ENCODE peak calls at places on chromosomes 4 and X, in five cellular contexts. N, S, W, V and K are unnamed samples.

GRCh38 chr4:2924765-2925301 is 38.4 kb downstream of the NOP14 start:
- DNase-seq in N (no peak), S (no peak), W (no peak), V (no peak), K (no peak)

GRCh38 chr4:127145001-127145400 is 487.8 kb upstream of the INTU start:
- DNase-seq in N (peak), S (no peak), W (no peak), V (no peak), K (no peak)

GRCh38 chr4:14827111-14827510 is 175.2 kb upstream of the CPEB2 start:
- DNase-seq in N (no peak), S (peak), W (no peak), V (no peak), K (no peak)

GRCh38 chr4:128768373-128768996 is 41.0 kb upstream of the JADE1 start:
- DNase-seq in N (no peak), S (peak), W (no peak), V (no peak), K (no peak)

GRCh38 chr4:86033171-86033570 is 326.7 kb downstream of the MAPK10 start:
- DNase-seq in N (no peak), S (peak), W (no peak), V (peak), K (no peak)

GRCh38 chrX:14801136-14801535 is 71.7 kb downstream of the FANCB start:
- DNase-seq in N (no peak), S (peak), W (no peak), V (peak), K (no peak)

GRCh38 chr4:63582997-63583396 is 826.3 kb downstream of the TECRL start:
- DNase-seq in N (no peak), S (no peak), W (no peak), V (no peak), K (no peak)

GRCh38 chr4:40403079-40403478 is 67.9 kb downstream of the CHRNA9 start:
- DNase-seq in N (peak), S (no peak), W (no peak), V (no peak), K (no peak)

GRCh38 chr4:162343967-162344366 is 180.2 kb upstream of the FSTL5 start:
- DNase-seq in N (no peak), S (no peak), W (no peak), V (no peak), K (peak)

GRCh38 chrX:150546711-150547153 is 21.7 kb upstream of the MTM1 start:
- DNase-seq in N (no peak), S (peak), W (no peak), V (no peak), K (no peak)

GRCh38 chrX:97740044-97740443 is 856.3 kb downstream of the RPA4 start:
- DNase-seq in N (no peak), S (peak), W (no peak), V (peak), K (no peak)

GRCh38 chr4:72969957-72970356 is 99.6 kb downstream of the COX18 start:
- DNase-seq in N (peak), S (peak), W (no peak), V (no peak), K (no peak)

GRCh38 chr4:3879681-3880594 is 113.8 kb downstream of the ADRA2C start:
- DNase-seq in N (no peak), S (peak), W (no peak), V (no peak), K (no peak)

GRCh38 chr4:84582988-84583870 is at the start of gene CDS1:
- DNase-seq in N (peak), S (peak), W (no peak), V (peak), K (no peak)

GRCh38 chrX:49155243-49155899 is 7.2 kb upstream of the MAGIX start:
- DNase-seq in N (peak), S (peak), W (peak), V (peak), K (peak)

GRCh38 chr4:125620066-125620850 is 305.5 kb downstream of the FAT4 start:
- DNase-seq in N (no peak), S (peak), W (no peak), V (no peak), K (no peak)

GRCh38 chr4:148686449-148686848 is 244.2 kb upstream of the NR3C2 start:
- DNase-seq in N (no peak), S (no peak), W (no peak), V (no peak), K (no peak)

GRCh38 chr4:44351069-44351468 is 97.5 kb downstream of the KCTD8 start:
- DNase-seq in N (no peak), S (peak), W (no peak), V (peak), K (no peak)

GRCh38 chr4:141977433-141977832 is 341.1 kb downstream of the IL15 start:
- DNase-seq in N (no peak), S (peak), W (no peak), V (peak), K (peak)

GRCh38 chr4:170446782-170447181 is 357.0 kb upstream of the AADAT start:
- DNase-seq in N (no peak), S (no peak), W (no peak), V (no peak), K (no peak)

GRCh38 chr4:159017323-159018036 is 85.4 kb upstream of the RAPGEF2 start:
- DNase-seq in N (no peak), S (no peak), W (peak), V (no peak), K (no peak)

GRCh38 chr4:159016527-159017137 is 86.2 kb upstream of the RAPGEF2 start:
- DNase-seq in N (peak), S (no peak), W (no peak), V (no peak), K (peak)

GRCh38 chr4:159013692-159014091 is 89.2 kb upstream of the RAPGEF2 start:
- DNase-seq in N (no peak), S (no peak), W (no peak), V (peak), K (no peak)

GRCh38 chr4:159014896-159015295 is 88.0 kb upstream of the RAPGEF2 start:
- DNase-seq in N (no peak), S (peak), W (no peak), V (no peak), K (no peak)

GRCh38 chr4:159015862-159016261 is 87.0 kb upstream of the RAPGEF2 start:
- DNase-seq in N (no peak), S (peak), W (no peak), V (no peak), K (no peak)
- H3K27ac ChIP-seq in N (no peak), S (no peak), W (no peak), V (no peak), K (no peak)

GRCh38 chr4:19971829-19972228 is 279.9 kb upstream of the SLIT2 start:
- DNase-seq in N (no peak), S (no peak), W (no peak), V (peak), K (no peak)
- TF ChIP-seq EZH2phosphoT487 in N (no peak), S (no peak), W (no peak), V (no peak), K (no peak)

DNA sequence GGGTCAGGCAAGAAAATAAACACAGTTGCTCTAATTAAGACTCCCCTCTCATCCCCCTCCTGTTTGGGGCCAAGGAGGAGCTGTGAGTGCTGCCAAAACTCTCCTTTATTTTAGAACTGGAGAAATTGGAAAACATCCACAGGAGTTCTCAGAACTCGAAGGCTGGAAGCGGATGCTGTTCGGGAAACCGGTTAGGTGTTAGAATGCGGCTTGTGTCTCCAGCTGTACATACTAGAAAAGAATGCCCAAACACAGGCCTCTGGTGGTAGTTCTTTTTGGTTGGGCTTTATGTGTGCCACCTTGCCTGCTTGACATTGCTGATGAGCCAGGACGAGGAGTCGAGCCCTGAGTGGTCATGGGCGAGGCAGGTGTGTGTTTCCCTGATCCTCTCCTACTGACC is 118.2 kb downstream of the GPR143 start:
- DNase-seq in N (no peak), S (no peak), W (no peak), V (no peak), K (no peak)
- H3K27ac ChIP-seq in N (no peak), S (no peak), W (no peak), V (no peak), K (no peak)

DNA sequence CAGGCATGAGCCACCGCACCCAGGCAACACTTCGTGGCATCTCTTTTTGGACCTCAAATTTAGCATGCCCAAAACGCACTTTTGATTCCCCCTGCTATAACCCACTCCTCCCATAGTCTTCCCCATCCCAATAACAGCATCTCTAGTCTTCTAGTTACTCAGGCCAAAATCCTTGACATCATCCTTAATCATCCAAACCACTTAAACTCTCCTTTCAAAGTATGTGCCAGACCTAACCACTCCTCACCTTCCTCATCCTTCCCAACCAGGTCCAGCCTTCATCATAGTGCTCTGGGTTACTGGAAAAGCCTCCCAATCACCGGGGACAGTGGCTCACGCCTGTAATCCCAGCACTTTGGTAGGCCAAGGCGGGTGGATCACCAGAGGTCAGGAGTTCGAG is 41.9 kb downstream of the AFAP1 start:
- DNase-seq in N (no peak), S (peak), W (no peak), V (peak), K (no peak)
- TF ChIP-seq EZH2phosphoT487 in N (no peak), S (no peak), W (no peak), V (no peak), K (no peak)

DNA sequence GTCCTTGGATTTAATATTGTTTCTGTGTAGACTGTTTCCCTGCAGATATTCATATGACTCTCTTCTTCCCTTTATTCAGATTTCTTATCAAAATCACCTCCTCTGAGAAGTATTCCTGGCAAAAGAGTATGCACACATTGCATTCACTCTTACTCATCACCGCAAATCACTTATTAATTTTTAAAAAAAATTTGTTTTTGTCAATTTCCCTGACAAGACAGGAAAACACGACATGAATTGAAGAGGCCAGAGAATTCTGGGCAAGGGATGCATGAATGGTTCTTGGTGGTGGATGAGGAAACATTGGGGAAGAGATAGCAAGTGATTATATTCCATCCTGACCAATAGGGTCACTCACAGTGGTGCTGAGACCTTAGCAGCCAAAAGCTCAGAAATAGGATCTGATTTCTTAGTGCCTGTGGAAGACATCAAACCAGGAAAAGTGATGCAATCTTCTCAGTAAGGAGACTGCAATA is 522.5 kb upstream of the AGA start:
- DNase-seq in N (no peak), S (no peak), W (no peak), V (peak), K (no peak)
- H3K27ac ChIP-seq in N (no peak), S (no peak), W (no peak), V (peak), K (no peak)

DNA sequence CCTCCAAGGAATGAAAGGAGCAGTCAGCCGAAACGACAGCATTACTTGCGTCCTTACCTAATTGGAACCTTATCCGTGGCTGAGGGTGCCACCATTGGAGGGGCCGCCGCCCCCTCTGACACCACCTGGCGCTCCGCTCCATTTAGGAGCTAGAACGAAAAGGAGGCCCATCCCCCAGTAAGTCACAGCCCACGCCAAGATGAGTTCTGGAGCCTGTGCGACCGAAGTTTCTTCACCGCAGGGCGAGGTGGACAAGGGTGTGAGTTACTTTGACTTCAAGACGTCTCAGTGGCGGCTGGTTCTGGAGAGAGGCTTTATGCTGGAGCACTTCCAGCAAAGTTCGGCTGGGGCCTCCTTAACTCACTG is 729 bp upstream of the IRF2 start:
- DNase-seq in N (no peak), S (peak), W (peak), V (peak), K (peak)
- TF ChIP-seq EZH2phosphoT487 in N (no peak), S (no peak), W (no peak), V (no peak), K (no peak)

GRCh38 chr4:739569-739968 is 33.9 kb downstream of the PCGF3 start:
- DNase-seq in N (no peak), S (no peak), W (no peak), V (no peak), K (no peak)

GRCh38 chr4:738781-739280 is 33.2 kb downstream of the PCGF3 start:
- DNase-seq in N (no peak), S (no peak), W (peak), V (no peak), K (no peak)

GRCh38 chr4:740011-740410 is 34.4 kb downstream of the PCGF3 start:
- DNase-seq in N (no peak), S (no peak), W (no peak), V (no peak), K (no peak)

GRCh38 chr4:742096-742741 is 36.6 kb downstream of the PCGF3 start:
- DNase-seq in N (no peak), S (no peak), W (no peak), V (no peak), K (no peak)

DNA sequence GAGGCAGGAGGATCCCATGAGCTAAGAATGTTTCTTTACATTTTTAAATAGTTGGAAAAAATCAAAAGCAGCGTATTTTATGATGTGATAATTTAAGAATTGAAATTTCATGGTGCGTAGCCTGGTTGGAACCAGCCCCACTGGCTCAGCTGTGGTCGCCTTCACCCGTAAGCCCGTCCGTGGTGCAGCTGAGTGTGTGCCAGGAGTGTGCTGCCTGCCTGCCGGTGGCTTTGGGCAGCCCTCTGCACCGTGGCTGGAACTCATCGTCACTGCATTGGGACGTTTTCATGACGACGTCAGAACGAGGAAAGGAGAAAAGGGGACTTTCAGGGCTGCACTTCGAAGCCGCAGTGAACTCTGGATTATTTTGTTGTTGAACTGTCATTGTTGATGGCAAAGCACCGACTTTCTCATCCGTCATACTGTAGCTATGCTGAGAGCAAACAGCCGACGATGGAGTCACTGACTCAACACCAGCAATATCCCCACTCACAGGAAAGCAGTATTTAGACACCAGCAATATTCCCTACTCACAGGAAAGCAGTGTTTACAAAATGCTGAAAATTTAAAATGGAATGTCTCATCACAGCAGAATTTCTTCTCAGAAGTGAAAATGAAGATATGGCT is 35.1 kb downstream of the PCGF3 start:
- DNase-seq in N (no peak), S (peak), W (no peak), V (peak), K (no peak)
- H3K27ac ChIP-seq in N (no peak), S (no peak), W (no peak), V (no peak), K (no peak)

DNA sequence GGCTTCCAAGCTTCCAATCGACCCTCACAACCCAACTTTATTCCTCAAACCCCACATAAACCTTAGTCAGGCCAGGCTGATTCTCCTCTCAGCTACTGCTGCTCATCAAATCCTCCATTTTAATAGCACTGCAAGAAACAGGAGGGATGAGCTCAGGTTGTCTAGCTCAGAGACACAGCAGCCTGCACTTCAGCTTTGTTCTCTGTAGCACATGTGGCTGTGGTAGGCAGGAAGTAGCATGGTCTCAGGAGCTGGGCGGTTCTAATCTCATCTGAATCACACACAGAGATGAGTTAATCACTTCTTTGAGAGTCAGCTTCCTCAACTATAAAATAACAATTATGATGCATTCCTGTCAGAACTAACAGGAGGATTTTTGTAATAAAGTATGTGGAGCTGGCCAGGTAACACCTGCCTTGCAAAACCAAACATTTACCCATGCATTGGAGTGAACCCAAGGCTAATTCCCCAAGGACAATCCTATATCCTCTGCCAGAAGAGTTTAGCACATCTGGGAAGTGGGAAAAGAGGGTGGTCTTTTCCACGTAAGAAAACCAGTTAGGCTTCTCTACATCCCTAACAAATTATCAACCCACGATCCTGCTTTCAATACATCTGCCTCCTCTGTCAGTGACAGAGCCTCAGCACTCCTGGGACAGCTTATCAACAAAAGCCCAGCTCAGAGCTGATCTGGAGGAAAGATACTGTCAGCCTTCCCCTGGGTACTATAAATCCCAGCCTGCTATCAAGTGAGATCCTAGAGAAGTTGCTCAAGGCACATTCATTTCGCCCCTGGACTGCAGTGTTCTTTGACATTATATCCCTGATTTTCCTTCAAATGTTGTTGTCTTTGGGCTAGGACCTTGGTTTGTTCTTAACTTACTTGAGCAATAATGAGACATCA is 32.8 kb downstream of the ELOVL6 start:
- DNase-seq in N (peak), S (peak), W (peak), V (peak), K (peak)
- TF ChIP-seq EZH2phosphoT487 in N (no peak), S (no peak), W (no peak), V (no peak), K (no peak)

GRCh38 chr4:24720979-24721378 is 74.4 kb upstream of the SOD3 start:
- DNase-seq in N (no peak), S (no peak), W (no peak), V (no peak), K (no peak)

GRCh38 chr4:24722026-24722568 is 73.3 kb upstream of the SOD3 start:
- DNase-seq in N (no peak), S (no peak), W (no peak), V (no peak), K (no peak)

DNA sequence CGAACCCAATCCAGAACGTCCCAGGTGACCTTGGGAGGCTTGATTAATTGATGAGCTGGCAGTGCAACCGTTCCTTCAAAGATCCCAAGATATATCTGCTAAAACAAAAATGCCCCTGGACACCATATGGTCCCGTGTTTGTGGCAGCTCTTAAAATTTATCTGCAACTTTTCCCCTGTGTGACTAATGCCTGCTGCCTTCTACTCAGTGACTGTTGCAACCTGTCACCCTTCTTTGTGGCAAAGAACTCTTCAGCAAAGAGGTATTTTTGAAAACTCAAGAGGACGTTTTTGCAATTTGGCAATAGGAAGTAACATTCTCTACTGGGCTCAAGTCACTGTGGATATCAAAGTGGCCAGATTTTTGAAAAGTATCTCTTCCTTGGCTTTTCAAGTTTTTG is 75.8 kb upstream of the SOD3 start:
- DNase-seq in N (no peak), S (no peak), W (no peak), V (no peak), K (no peak)
- H3K27ac ChIP-seq in N (no peak), S (no peak), W (no peak), V (no peak), K (no peak)

GRCh38 chr4:137749466-137749865 is 217.2 kb upstream of the PCDH18 start:
- DNase-seq in N (no peak), S (peak), W (no peak), V (peak), K (no peak)
- TF ChIP-seq EZH2phosphoT487 in N (no peak), S (no peak), W (no peak), V (no peak), K (no peak)